ENCODE peak calls at places on chromosomes 6 and 20, in nine cellular contexts. L is breast epithelium, P is heart right ventricle, A is fibroblast of lung, O is fibroblast of the aortic adventitia, S is GM06990, X is fibroblast of mammary gland, Q is sigmoid colon, R is AG10803. C is an unnamed sample.

GRCh38 chr20:56625837-56626236 is 3.3 kb upstream of the TFAP2C start:
- DNase-seq in S (no peak), L (no peak), Q (no peak), A (no peak), R (no peak), X (no peak), P (no peak), O (no peak), C (no peak)

GRCh38 chr6:75266716-75267291 is 17.8 kb downstream of the TMEM30A start:
- DNase-seq in O (peak), L (no peak), R (peak), X (peak), P (no peak), S (no peak), Q (no peak), A (peak), C (peak)

GRCh38 chr6:163349001-163349680 is 65.4 kb upstream of the QKI start:
- DNase-seq in S (no peak), A (peak), R (no peak), O (no peak), P (no peak), L (no peak), Q (peak), X (no peak), C (no peak)

GRCh38 chr6:142416179-142416578 is 114.4 kb downstream of the ADGRG6 start:
- DNase-seq in P (no peak), Q (no peak), A (peak), L (no peak), R (peak), S (no peak), O (peak), X (peak), C (peak)

GRCh38 chr20:17568972-17569471 is 853 bp upstream of the DSTN start:
- DNase-seq in S (peak), O (peak), A (peak), R (peak), P (peak), Q (peak), X (peak), L (peak), C (peak)

GRCh38 chr6:31775184-31775583 is 1.9 kb downstream of the VWA7 start:
- DNase-seq in O (no peak), L (no peak), R (no peak), P (no peak), X (no peak), Q (no peak), S (no peak), A (no peak), C (no peak)

GRCh38 chr6:158629376-158630221 is 14.9 kb downstream of the DYNLT1 start:
- DNase-seq in A (no peak), L (no peak), Q (no peak), P (no peak), O (no peak), S (no peak), X (no peak), R (no peak), C (no peak)

GRCh38 chr6:167031082-167031709 is 32.0 kb downstream of the CEP43 start:
- DNase-seq in P (no peak), R (no peak), O (peak), S (no peak), A (peak), L (peak), Q (no peak), X (peak), C (no peak)

GRCh38 chr20:13644010-13644409 is 5.3 kb upstream of the TASP1 start:
- DNase-seq in O (peak), X (peak), R (peak), Q (no peak), P (no peak), L (no peak), A (peak), S (no peak), C (no peak)

GRCh38 chr6:26064619-26065257 is 22.5 kb upstream of the HFE start:
- DNase-seq in P (no peak), X (peak), Q (no peak), O (peak), R (peak), L (no peak), S (peak), A (peak), C (peak)

GRCh38 chr20:10774357-10774943 is 100.7 kb upstream of the JAG1 start:
- DNase-seq in L (no peak), P (no peak), A (no peak), S (no peak), O (no peak), X (no peak), Q (no peak), R (no peak), C (no peak)

GRCh38 chr20:40997116-40997515 is 31.5 kb upstream of the TOP1 start:
- DNase-seq in Q (peak), S (no peak), A (no peak), R (no peak), P (no peak), O (no peak), L (no peak), X (no peak), C (no peak)

GRCh38 chr6:54244430-54244829 is 63.8 kb upstream of the TINAG start:
- DNase-seq in O (peak), Q (no peak), A (peak), X (peak), P (no peak), R (peak), L (no peak), S (no peak), C (peak)

GRCh38 chr6:40511884-40512283 is 75.3 kb downstream of the LRFN2 start:
- DNase-seq in S (no peak), P (no peak), L (no peak), X (no peak), A (no peak), O (no peak), R (no peak), Q (no peak), C (no peak)

GRCh38 chr20:39855799-39856198 is 833.2 kb downstream of the MAFB start:
- DNase-seq in R (no peak), Q (no peak), A (peak), L (no peak), X (peak), S (no peak), P (no peak), O (peak), C (no peak)

GRCh38 chr6:115120394-115120793 is 777.6 kb upstream of the HS3ST5 start:
- DNase-seq in R (no peak), S (no peak), Q (no peak), O (no peak), X (no peak), L (no peak), A (no peak), P (no peak), C (no peak)

GRCh38 chr20:48169650-48170049 is 384.4 kb upstream of the SULF2 start:
- DNase-seq in L (no peak), P (no peak), A (no peak), X (no peak), O (no peak), S (no peak), R (no peak), Q (no peak), C (peak)

GRCh38 chr6:31558318-31558625 is 10.9 kb downstream of the NFKBIL1 start:
- DNase-seq in S (no peak), P (no peak), L (no peak), O (no peak), A (no peak), X (no peak), Q (no peak), R (no peak), C (no peak)

GRCh38 chr20:39090881-39091280 is 128.7 kb downstream of the DHX35 start:
- DNase-seq in O (no peak), A (no peak), L (no peak), X (no peak), S (no peak), R (no peak), P (no peak), Q (no peak), C (no peak)

GRCh38 chr20:43840382-43841070 is 74.1 kb upstream of the TOX2 start:
- DNase-seq in P (no peak), O (peak), S (peak), R (no peak), L (no peak), A (peak), Q (peak), X (peak), C (peak)

GRCh38 chr6:26270121-26270861 is 94.7 kb upstream of the BTN3A2 start:
- DNase-seq in Q (no peak), A (no peak), P (no peak), L (no peak), S (no peak), O (no peak), R (no peak), X (peak), C (no peak)

GRCh38 chr20:60011512-60012507 is 53.6 kb downstream of the CDH26 start:
- DNase-seq in P (no peak), A (no peak), O (no peak), R (no peak), X (no peak), S (no peak), Q (no peak), L (no peak), C (no peak)

GRCh38 chr6:88165877-88166492 is at the start of gene CNR1:
- DNase-seq in L (no peak), P (peak), X (peak), A (peak), Q (peak), S (peak), R (peak), O (no peak), C (peak)

GRCh38 chr6:88165087-88165876 is 865 bp downstream of the CNR1 start:
- DNase-seq in S (no peak), Q (no peak), O (no peak), X (no peak), L (no peak), A (no peak), R (no peak), P (no peak), C (no peak)

GRCh38 chr6:88164061-88164460 is 2.1 kb downstream of the CNR1 start:
- DNase-seq in O (no peak), L (no peak), Q (no peak), P (no peak), A (no peak), R (no peak), S (no peak), X (no peak), C (no peak)

GRCh38 chr6:88161921-88162320 is 4.2 kb downstream of the CNR1 start:
- DNase-seq in S (no peak), R (no peak), X (no peak), L (no peak), O (no peak), Q (no peak), A (no peak), P (no peak), C (no peak)

DNA sequence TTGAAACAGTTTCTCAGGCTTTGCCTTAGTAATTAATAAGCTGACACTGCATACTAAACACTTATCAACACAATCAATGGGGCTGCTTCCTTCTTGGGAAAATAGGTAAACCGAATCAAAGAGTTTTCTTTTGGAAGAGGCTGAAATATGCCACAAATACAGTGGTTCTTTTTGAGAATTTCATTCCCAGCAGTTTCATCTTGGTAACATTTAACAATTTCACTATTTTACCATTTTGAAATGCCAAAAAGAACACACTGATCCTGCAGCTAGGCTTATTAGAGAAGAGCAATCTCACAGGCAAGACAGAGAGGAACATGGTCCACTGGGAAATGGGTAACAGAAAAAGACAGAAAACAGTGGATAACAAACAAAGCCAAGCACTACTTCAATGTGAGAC is 2.6 kb downstream of the CNR1 start:
- DNase-seq in P (no peak), S (no peak), R (no peak), O (no peak), X (no peak), L (no peak), A (no peak), Q (no peak), C (no peak)
- H3K4me3 ChIP-seq in P (no peak), S (peak), R (no peak), O (no peak), X (no peak), L (peak), A (no peak), Q (peak), C (no peak)

DNA sequence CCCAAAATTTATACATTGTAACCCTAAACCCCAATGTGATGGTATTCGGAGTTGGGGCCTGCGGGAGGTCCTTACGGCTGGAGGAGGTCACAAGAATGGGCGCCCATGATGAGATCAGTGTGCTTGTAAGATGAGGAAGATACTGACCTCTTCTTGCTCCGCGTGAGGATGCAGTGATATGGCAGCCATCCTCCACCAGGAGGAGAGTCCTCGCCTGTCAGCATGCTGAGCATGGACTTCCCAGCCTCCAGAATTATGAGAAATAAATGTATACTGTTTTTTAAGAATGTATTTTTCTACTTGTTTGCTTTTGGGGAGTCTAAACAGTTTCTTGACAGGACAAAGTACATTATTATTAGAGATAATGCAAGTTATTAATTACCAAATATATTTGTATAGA is 8.7 kb upstream of the SYNDIG1 start:
- DNase-seq in L (no peak), A (no peak), R (no peak), O (no peak), S (no peak), X (no peak), P (no peak), Q (no peak), C (no peak)
- TF ChIP-seq CTCF in L (no peak), A (no peak), R (no peak), O (peak), S (no peak), X (no peak), P (no peak), Q (no peak), C (no peak)

DNA sequence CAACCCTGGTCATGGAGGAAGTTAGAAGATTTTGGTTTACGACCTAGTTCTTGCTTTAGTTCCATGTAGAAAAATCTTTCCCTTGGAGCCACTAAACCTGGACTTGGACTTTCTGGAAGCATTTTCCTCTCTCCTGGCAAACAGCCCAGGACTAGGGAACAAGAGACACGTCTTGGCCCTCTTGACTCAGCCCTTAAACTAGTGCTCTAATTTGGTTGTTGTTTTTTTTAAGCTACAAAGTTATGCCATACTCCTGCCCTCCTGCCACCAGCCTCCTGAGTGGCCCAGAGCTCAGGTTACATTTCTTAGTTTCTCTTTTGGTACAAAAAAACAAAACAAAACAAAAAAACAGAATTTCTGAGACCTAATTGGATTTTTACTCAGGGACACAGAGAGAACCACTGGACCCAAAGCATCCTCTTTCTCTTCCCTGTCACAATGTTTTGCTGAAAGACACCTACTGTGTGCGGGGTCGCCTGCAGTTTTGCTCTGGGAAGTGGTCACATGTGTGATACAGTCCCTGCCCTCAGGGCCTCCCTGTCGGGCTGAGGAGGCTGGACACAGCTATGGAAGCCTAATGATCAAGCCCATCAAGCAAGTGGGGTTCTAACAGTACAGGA is 32.3 kb upstream of the SCUBE3 start:
- DNase-seq in R (peak), Q (peak), X (peak), L (no peak), S (no peak), O (peak), P (peak), A (peak), C (peak)
- H3K4me3 ChIP-seq in R (no peak), Q (no peak), X (no peak), L (peak), S (no peak), O (no peak), P (no peak), A (no peak), C (no peak)

GRCh38 chr6:137973201-137973600 is 106.1 kb downstream of the TNFAIP3 start:
- DNase-seq in P (no peak), S (no peak), A (peak), Q (no peak), X (peak), L (no peak), R (peak), O (peak), C (no peak)

GRCh38 chr6:137976430-137976829 is 109.4 kb downstream of the TNFAIP3 start:
- DNase-seq in X (no peak), P (no peak), Q (no peak), A (no peak), S (no peak), O (no peak), R (no peak), L (no peak), C (no peak)

GRCh38 chr6:137977206-137977605 is 110.1 kb downstream of the TNFAIP3 start:
- DNase-seq in S (no peak), R (no peak), Q (no peak), A (no peak), L (no peak), O (no peak), X (no peak), P (no peak), C (no peak)

GRCh38 chr6:137977814-137978213 is 110.8 kb downstream of the TNFAIP3 start:
- DNase-seq in P (no peak), A (no peak), R (peak), L (no peak), Q (no peak), S (no peak), O (peak), X (peak), C (peak)

GRCh38 chr6:137975058-137975940 is 108.2 kb downstream of the TNFAIP3 start:
- DNase-seq in Q (no peak), X (peak), O (peak), P (no peak), A (peak), R (peak), L (no peak), S (no peak), C (peak)
- TF ChIP-seq CTCF in Q (no peak), X (peak), O (peak), P (peak), A (peak), R (peak), L (no peak), S (peak), C (peak)

DNA sequence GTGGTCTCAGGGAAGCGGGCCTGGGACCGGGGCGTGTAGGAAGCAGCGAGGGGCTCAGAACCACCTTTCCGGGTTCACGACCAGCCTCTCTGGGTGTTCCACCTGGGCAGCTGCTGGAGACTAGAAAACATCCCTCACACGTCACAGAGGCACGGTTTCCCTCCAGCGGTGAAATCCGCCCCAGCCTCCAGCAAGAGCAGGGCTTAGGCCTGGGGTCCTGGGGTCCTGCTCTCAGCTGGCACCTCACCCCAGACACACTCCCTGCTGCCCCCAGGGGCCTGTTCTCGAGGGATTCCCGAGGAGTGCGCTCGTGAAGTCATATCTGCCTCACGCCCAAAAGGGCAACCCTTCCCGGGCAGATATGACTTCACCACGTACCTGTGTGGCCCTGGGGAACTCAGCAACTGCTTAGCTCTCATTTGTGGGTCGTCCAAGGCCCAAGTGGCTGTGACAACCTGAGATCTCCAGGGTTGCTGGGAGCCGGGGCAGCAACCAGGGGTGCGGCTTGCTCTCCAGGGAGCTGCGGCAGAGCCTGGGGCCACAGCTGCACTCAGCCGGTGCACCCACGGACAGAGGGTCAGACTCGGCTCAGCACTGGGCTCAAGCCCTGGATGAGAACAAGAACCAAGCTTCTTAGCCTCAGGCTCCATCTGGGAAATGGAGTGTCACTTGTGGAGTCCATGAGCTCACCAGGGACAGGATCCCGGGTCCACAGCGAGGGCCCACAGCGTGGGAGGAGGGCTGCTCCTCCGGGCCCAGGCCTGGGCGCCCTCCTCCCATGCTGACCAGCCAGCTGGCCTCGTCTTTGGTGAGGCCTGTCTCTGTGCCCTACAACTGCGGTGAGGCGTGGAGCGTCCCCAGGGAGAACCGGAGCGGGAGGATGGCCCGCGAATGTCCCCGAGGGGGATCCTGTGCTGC is 661 bp downstream of the FNDC11 start:
- DNase-seq in X (no peak), P (no peak), R (no peak), L (no peak), Q (no peak), S (peak), O (no peak), A (no peak), C (no peak)
- H3K4me3 ChIP-seq in X (no peak), P (peak), R (peak), L (peak), Q (peak), S (peak), O (peak), A (peak), C (peak)

DNA sequence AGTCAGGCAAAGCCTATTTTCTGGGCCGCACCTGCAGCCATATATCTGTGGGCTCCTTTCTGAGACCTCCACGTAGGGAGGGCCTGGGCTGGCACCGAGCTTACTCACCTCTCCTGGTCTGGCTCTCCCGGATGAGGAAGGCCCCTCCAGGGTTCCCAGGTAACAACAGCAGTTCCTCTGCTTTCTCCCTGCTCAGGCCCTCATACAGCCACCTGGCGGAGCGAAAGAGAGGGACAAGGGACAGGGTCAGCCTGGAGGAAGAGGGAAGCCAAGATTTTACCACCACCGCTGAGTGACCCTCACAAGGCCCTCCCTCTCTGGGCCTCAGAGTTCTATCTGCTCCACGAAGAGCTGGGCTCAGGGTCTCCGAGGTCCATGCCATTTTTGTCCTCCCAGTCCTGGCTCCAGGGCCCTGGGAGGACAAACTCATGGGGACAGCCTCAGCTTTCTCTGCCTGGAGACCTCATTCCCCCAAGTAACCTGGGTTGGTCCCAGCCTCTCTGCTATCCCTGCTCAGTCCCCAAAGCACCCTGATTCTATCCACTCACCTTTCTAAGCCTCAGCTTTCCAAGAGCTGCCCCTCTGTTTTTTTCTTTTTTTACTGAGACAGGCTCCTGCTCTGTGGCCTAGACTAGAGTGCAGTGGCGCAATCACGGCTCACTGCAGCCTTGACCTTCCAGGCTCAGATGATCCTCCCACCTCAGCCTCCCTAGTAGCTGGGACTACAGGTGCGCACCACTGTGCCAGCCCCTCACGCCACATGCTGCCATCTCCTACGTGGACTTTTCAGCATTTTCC is 13.3 kb downstream of the SLA2 start:
- DNase-seq in O (no peak), R (no peak), L (no peak), A (no peak), P (no peak), X (no peak), Q (no peak), S (no peak), C (no peak)
- TF ChIP-seq CTCF in O (no peak), R (no peak), L (no peak), A (no peak), P (no peak), X (no peak), Q (no peak), S (no peak), C (no peak)

GRCh38 chr6:33390767-33391277 is 801 bp upstream of the KIFC1 start:
- DNase-seq in L (no peak), P (no peak), O (no peak), R (no peak), Q (no peak), A (no peak), X (no peak), S (no peak), C (no peak)
- H3K4me3 ChIP-seq in L (peak), P (peak), O (peak), R (peak), Q (peak), A (peak), X (peak), S (no peak), C (peak)

C was measured in fibroblast of villous mesenchyme.